ENCODE peak calls at places on chromosome 4, in five cellular contexts. G is neural crest cell, O is nucleus accumbens, Z is HTR-8/SVneo, E is T-helper 2 cell. H is an unnamed sample.

GRCh38 chr4:3257691-3258482 is 8.9 kb downstream of the MSANTD1 start:
- DNase-seq in E (no peak), G (no peak), Z (no peak), O (no peak), H (no peak)

GRCh38 chr4:152485726-152486276 is 50.1 kb downstream of the FBXW7 start:
- DNase-seq in O (no peak), E (no peak), Z (no peak), G (no peak), H (no peak)

GRCh38 chr4:180960758-180961401 is 1282.3 kb upstream of the TENM3 start:
- DNase-seq in G (no peak), E (no peak), Z (no peak), O (no peak), H (peak)

GRCh38 chr4:185797018-185797417 is 15.0 kb downstream of the SORBS2 start:
- DNase-seq in O (no peak), Z (no peak), E (no peak), G (no peak), H (no peak)

GRCh38 chr4:128565565-128566186 is 243.8 kb upstream of the JADE1 start:
- DNase-seq in G (peak), E (no peak), O (no peak), Z (peak), H (peak)

GRCh38 chr4:119570401-119570800 is 58.2 kb downstream of the PDE5A start:
- DNase-seq in O (no peak), Z (no peak), G (no peak), E (no peak), H (no peak)

GRCh38 chr4:76634239-76634638 is 199.2 kb downstream of the SHROOM3 start:
- DNase-seq in O (no peak), E (no peak), G (no peak), Z (peak), H (no peak)

GRCh38 chr4:13670456-13671150 is 43.1 kb upstream of the BOD1L1 start:
- DNase-seq in E (no peak), O (no peak), Z (no peak), G (no peak), H (no peak)

GRCh38 chr4:96009720-96010119 is 169.8 kb downstream of the PDHA2 start:
- DNase-seq in G (no peak), E (no peak), Z (no peak), O (no peak), H (no peak)

GRCh38 chr4:23837366-23837765 is 52.5 kb downstream of the PPARGC1A start:
- DNase-seq in Z (no peak), O (no peak), E (no peak), G (no peak), H (peak)

GRCh38 chr4:41525129-41525528 is 12.8 kb upstream of the LIMCH1 start:
- DNase-seq in G (no peak), O (no peak), Z (peak), E (no peak), H (no peak)

GRCh38 chr4:66279084-66279483 is 608.8 kb upstream of the EPHA5 start:
- DNase-seq in Z (no peak), G (no peak), O (no peak), E (no peak), H (peak)

GRCh38 chr4:54941994-54942552 is 183.3 kb downstream of the KDR start:
- DNase-seq in E (no peak), O (no peak), G (no peak), Z (no peak), H (no peak)

GRCh38 chr4:40887690-40888089 is 137.9 kb downstream of the NSUN7 start:
- DNase-seq in E (no peak), O (no peak), Z (no peak), G (no peak), H (peak)